ENCODE peak calls at places on chromosomes 6 and 20, in nine cellular contexts. E is bronchial epithelial cell, W is ovary, T is NT2/D1, A is transverse colon, G is mammary epithelial cell, L is OCI-LY7, F is heart right ventricle, S is neural progenitor cell. D is an unnamed sample.

GRCh38 chr6:26295691-26296555 is 69.1 kb upstream of the BTN3A2 start:
- DNase-seq in E (peak; percentile 96), L (no peak), T (no peak), F (no peak), W (no peak), S (no peak), G (peak; percentile 91), A (peak; percentile 27), D (no peak)

GRCh38 chr6:28927856-28928255 is 4.1 kb upstream of the TRIM27 start:
- DNase-seq in S (no peak), T (no peak), L (no peak), G (no peak), E (no peak), F (no peak), W (no peak), A (no peak), D (no peak)

GRCh38 chr6:13480631-13481501 is 6.5 kb downstream of the GFOD1 start:
- DNase-seq in S (no peak), T (no peak), A (no peak), L (no peak), G (peak; percentile 33), F (no peak), W (no peak), E (peak; percentile 94), D (no peak)

GRCh38 chr6:134806151-134806550 is 143.8 kb downstream of the ALDH8A1 start:
- DNase-seq in T (no peak), G (no peak), L (no peak), W (no peak), E (no peak), S (no peak), F (no peak), A (no peak), D (no peak)

GRCh38 chr6:5529733-5530132 is 268.4 kb downstream of the FARS2 start:
- DNase-seq in T (no peak), E (no peak), F (no peak), L (peak; percentile 2), S (no peak), A (no peak), W (no peak), G (no peak), D (no peak)

GRCh38 chr20:50001784-50002311 is 19.1 kb downstream of the SNAI1 start:
- DNase-seq in T (no peak), A (no peak), F (no peak), S (no peak), L (no peak), G (no peak), E (no peak), W (no peak), D (no peak)

GRCh38 chr6:13513606-13514502 is 26.5 kb upstream of the GFOD1 start:
- DNase-seq in E (no peak), S (no peak), A (no peak), F (no peak), T (no peak), W (no peak), L (no peak), G (no peak), D (no peak)

GRCh38 chr6:109609737-109610136 is 81.3 kb downstream of the AK9 start:
- DNase-seq in G (no peak), T (no peak), E (no peak), S (no peak), L (no peak), F (no peak), W (no peak), A (no peak), D (no peak)

GRCh38 chr6:113857565-113858066 is 471 bp downstream of the MARCKS start:
- DNase-seq in E (no peak), T (no peak), L (no peak), G (peak; percentile 10), F (peak; percentile 29), A (peak; percentile 29), S (peak; percentile 78), W (peak; percentile 39), D (no peak)

GRCh38 chr6:79377047-79377446 is 142.6 kb upstream of the HMGN3 start:
- DNase-seq in W (no peak), F (no peak), S (no peak), G (peak; percentile 3), E (peak; percentile 75), A (no peak), L (no peak), T (no peak), D (no peak)

GRCh38 chr20:25237610-25238318 is 10.1 kb upstream of the PYGB start:
- DNase-seq in G (peak; percentile 100), E (peak; percentile 100), F (no peak), W (no peak), T (no peak), S (no peak), A (peak; percentile 51), L (no peak), D (no peak)

GRCh38 chr20:8036771-8037170 is 17.2 kb upstream of the TMX4 start:
- DNase-seq in F (no peak), L (no peak), G (no peak), W (no peak), A (no peak), T (no peak), E (no peak), S (no peak), D (no peak)

GRCh38 chr6:75081920-75082319 is 123.9 kb downstream of the COL12A1 start:
- DNase-seq in F (no peak), L (no peak), S (no peak), T (no peak), G (no peak), A (no peak), W (no peak), E (no peak), D (no peak)

GRCh38 chr6:144482142-144482541 is 197.0 kb downstream of the UTRN start:
- DNase-seq in E (peak; percentile 65), F (peak; percentile 67), S (peak; percentile 70), A (peak; percentile 81), T (peak; percentile 44), L (peak; percentile 75), W (peak; percentile 86), G (peak; percentile 60), D (peak; percentile 54)

GRCh38 chr6:144479991-144480390 is 194.9 kb downstream of the UTRN start:
- DNase-seq in S (no peak), W (no peak), F (no peak), E (no peak), G (no peak), L (no peak), T (no peak), A (no peak), D (no peak)

GRCh38 chr6:144478487-144478886 is 193.4 kb downstream of the UTRN start:
- DNase-seq in T (no peak), G (no peak), A (no peak), W (no peak), S (no peak), F (peak; percentile 51), E (no peak), L (no peak), D (no peak)

GRCh38 chr6:144481527-144481926 is 196.4 kb downstream of the UTRN start:
- DNase-seq in T (no peak), S (no peak), F (no peak), A (no peak), W (no peak), G (no peak), E (no peak), L (no peak), D (no peak)

GRCh38 chr6:144480518-144480917 is 195.4 kb downstream of the UTRN start:
- DNase-seq in G (no peak), S (no peak), A (no peak), W (no peak), F (no peak), L (no peak), T (no peak), E (no peak), D (no peak)
- H3K36me3 ChIP-seq in G (peaks cover 3% of the 10 kb centered on the region), S (no peaks in the 10 kb centered on the region), A (no peaks in the 10 kb centered on the region), W (no peaks in the 10 kb centered on the region), F (peaks cover 8% of the 10 kb centered on the region), L (no peaks in the 10 kb centered on the region), T (peaks cover 13% of the 10 kb centered on the region), E (peaks cover 2% of the 10 kb centered on the region), D (peaks cover 16% of the 10 kb centered on the region)

GRCh38 chr20:3364323-3365013 is 43.0 kb downstream of the DNAAF9 start:
- DNase-seq in F (no peak), G (no peak), T (no peak), L (no peak), S (no peak), W (no peak), E (no peak), A (no peak), D (no peak)

GRCh38 chr20:3358676-3359340 is 48.7 kb downstream of the DNAAF9 start:
- DNase-seq in S (peak; percentile 30), F (no peak), G (no peak), L (no peak), W (no peak), A (no peak), E (no peak), T (no peak), D (no peak)

GRCh38 chr20:3360752-3361151 is 46.7 kb downstream of the DNAAF9 start:
- DNase-seq in A (no peak), E (no peak), W (no peak), L (no peak), S (no peak), F (no peak), G (no peak), T (no peak), D (no peak)
- H3K36me3 ChIP-seq in A (no peaks in the 10 kb centered on the region), E (peaks cover 6% of the 10 kb centered on the region), W (no peaks in the 10 kb centered on the region), L (no peaks in the 10 kb centered on the region), S (no peaks in the 10 kb centered on the region), F (peaks cover 20% of the 10 kb centered on the region), G (peaks cover 14% of the 10 kb centered on the region), T (peaks cover 2% of the 10 kb centered on the region), D (no peaks in the 10 kb centered on the region)

GRCh38 chr6:90190752-90191393 is 105.8 kb downstream of the BACH2 start:
- DNase-seq in G (no peak), F (no peak), W (no peak), S (no peak), E (no peak), L (no peak), A (no peak), T (no peak), D (no peak)
- H3K36me3 ChIP-seq in G (no peaks in the 10 kb centered on the region), F (no peaks in the 10 kb centered on the region), W (no peaks in the 10 kb centered on the region), S (no peaks in the 10 kb centered on the region), E (no peaks in the 10 kb centered on the region), L (peaks cover 77% of the 10 kb centered on the region), A (no peaks in the 10 kb centered on the region), T (no peaks in the 10 kb centered on the region), D (no peaks in the 10 kb centered on the region)

DNA sequence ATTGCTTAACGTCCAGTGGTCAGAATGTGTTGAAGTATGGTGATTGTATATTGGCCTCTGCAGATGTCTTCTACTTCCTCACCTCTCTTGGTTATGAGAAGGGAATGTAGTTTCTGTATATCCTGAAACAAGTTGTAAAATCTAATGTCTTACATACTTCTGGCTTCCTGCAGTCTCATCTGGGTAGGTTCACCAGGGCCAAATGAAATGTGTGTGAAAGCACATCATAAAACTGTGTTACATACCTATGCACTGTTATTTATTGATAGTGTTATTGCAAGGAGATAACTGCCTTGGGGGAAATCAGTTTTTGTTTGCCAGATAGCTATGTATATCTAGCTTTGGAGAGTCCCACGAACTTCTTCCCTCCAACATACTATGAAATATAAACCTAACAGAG is 35.7 kb upstream of the PLCG1 start:
- DNase-seq in A (no peak), F (no peak), E (no peak), S (no peak), W (no peak), G (no peak), T (no peak), L (no peak), D (no peak)
- H3K36me3 ChIP-seq in A (no peaks in the 10 kb centered on the region), F (peaks cover 65% of the 10 kb centered on the region), E (peaks cover 23% of the 10 kb centered on the region), S (peaks cover 54% of the 10 kb centered on the region), W (no peaks in the 10 kb centered on the region), G (peaks cover 50% of the 10 kb centered on the region), T (peaks cover 85% of the 10 kb centered on the region), L (peaks cover 98% of the 10 kb centered on the region), D (peaks cover 66% of the 10 kb centered on the region)

D was measured in CD8-positive, alpha-beta memory T cell.